ENCODE peak calls at places on chromosomes 7 and 10, in four cellular contexts. One of them, this sample, is unnamed. For H3K36me3, the result is how much of the 10 kb centered on the place peaks cover.

GRCh38 chr7:65438593-65438992 is 64.9 kb downstream of the ZNF92 start:
- DNase-seq in bronchial epithelial cell: peak
- DNase-seq in lower lobe of right lung: no peak
- DNase-seq in transverse colon: no peak
- DNase-seq in this sample: no peak

GRCh38 chr7:102306916-102307677 is 20.4 kb downstream of the SH2B2 start:
- DNase-seq in bronchial epithelial cell: peak
- DNase-seq in transverse colon: peak
- DNase-seq in lower lobe of right lung: peak
- DNase-seq in this sample: peak

GRCh38 chr10:61974611-61975010 is 73.1 kb downstream of the ARID5B start:
- DNase-seq in bronchial epithelial cell: no peak
- DNase-seq in lower lobe of right lung: no peak
- DNase-seq in transverse colon: peak
- DNase-seq in this sample: no peak

GRCh38 chr7:81769891-81770818 is at the start of gene HGF:
- DNase-seq in transverse colon: peak
- DNase-seq in bronchial epithelial cell: no peak
- DNase-seq in lower lobe of right lung: peak
- DNase-seq in this sample: peak

GRCh38 chr7:83492802-83493201 is 156.1 kb downstream of the SEMA3E start:
- DNase-seq in transverse colon: no peak
- DNase-seq in bronchial epithelial cell: no peak
- DNase-seq in lower lobe of right lung: no peak
- DNase-seq in this sample: no peak

GRCh38 chr7:103113164-103113563 is 35.7 kb downstream of the NAPEPLD start:
- DNase-seq in bronchial epithelial cell: peak
- DNase-seq in lower lobe of right lung: no peak
- DNase-seq in transverse colon: no peak
- DNase-seq in this sample: no peak

GRCh38 chr7:135644154-135644553 is 18.2 kb upstream of the STMP1 start:
- DNase-seq in lower lobe of right lung: no peak
- DNase-seq in bronchial epithelial cell: no peak
- DNase-seq in transverse colon: no peak
- DNase-seq in this sample: no peak

GRCh38 chr7:24902276-24902675 is 77.7 kb downstream of the OSBPL3 start:
- DNase-seq in lower lobe of right lung: no peak
- DNase-seq in transverse colon: no peak
- DNase-seq in bronchial epithelial cell: no peak
- DNase-seq in this sample: no peak

GRCh38 chr7:39936786-39937185 is 13.3 kb upstream of the CDK13 start:
- DNase-seq in transverse colon: no peak
- DNase-seq in lower lobe of right lung: no peak
- DNase-seq in bronchial epithelial cell: no peak
- DNase-seq in this sample: no peak

GRCh38 chr10:71835671-71836593 is 15.1 kb downstream of the PSAP start:
- DNase-seq in transverse colon: peak
- DNase-seq in lower lobe of right lung: no peak
- DNase-seq in bronchial epithelial cell: no peak
- DNase-seq in this sample: peak

GRCh38 chr7:110317699-110318265 is 773.1 kb upstream of the LRRN3 start:
- DNase-seq in lower lobe of right lung: no peak
- DNase-seq in transverse colon: no peak
- DNase-seq in bronchial epithelial cell: peak
- DNase-seq in this sample: no peak

GRCh38 chr10:98415710-98416077 is 712 bp upstream of the PYROXD2 start:
- DNase-seq in transverse colon: no peak
- DNase-seq in bronchial epithelial cell: no peak
- DNase-seq in lower lobe of right lung: no peak
- DNase-seq in this sample: no peak
- H3K36me3 ChIP-seq in transverse colon: under half
- H3K36me3 ChIP-seq in bronchial epithelial cell: under half
- H3K36me3 ChIP-seq in lower lobe of right lung: half or more
- H3K36me3 ChIP-seq in this sample: under half

GRCh38 chr7:17136156-17136555 is 162.3 kb upstream of the AHR start:
- DNase-seq in transverse colon: no peak
- DNase-seq in bronchial epithelial cell: no peak
- DNase-seq in lower lobe of right lung: no peak
- DNase-seq in this sample: no peak
- H3K36me3 ChIP-seq in transverse colon: under half
- H3K36me3 ChIP-seq in bronchial epithelial cell: under half
- H3K36me3 ChIP-seq in lower lobe of right lung: under half
- H3K36me3 ChIP-seq in this sample: under half

DNA sequence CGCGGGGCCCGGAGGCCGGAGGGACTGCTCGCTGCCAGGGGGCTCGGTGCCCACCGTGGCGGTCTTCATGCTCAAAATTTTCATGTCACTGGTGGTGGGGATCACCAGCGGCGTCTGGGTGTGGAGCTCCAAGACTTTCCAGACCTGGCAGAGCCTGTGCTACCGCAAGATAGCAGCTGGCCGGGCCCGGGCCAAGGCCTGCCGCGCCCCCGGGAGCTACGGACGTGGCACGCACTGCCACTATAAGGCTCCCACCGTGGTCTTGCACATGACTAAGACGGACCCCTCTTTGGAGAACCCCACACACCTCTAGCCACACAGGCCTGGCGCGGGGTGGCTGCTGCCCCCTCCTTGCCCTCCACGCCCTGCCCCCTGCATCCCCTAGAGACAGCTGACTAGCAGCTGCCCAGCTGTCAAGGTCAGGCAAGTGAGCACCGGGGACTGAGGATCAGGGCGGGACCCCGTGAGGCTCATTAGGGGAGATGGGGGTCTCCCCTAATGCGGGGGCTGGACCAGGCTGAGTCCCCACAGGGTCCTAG is 2.0 kb downstream of the FZD9 start:
- DNase-seq in transverse colon: no peak
- DNase-seq in lower lobe of right lung: no peak
- DNase-seq in bronchial epithelial cell: no peak
- DNase-seq in this sample: no peak
- H3K36me3 ChIP-seq in transverse colon: under half
- H3K36me3 ChIP-seq in lower lobe of right lung: under half
- H3K36me3 ChIP-seq in bronchial epithelial cell: under half
- H3K36me3 ChIP-seq in this sample: under half

DNA sequence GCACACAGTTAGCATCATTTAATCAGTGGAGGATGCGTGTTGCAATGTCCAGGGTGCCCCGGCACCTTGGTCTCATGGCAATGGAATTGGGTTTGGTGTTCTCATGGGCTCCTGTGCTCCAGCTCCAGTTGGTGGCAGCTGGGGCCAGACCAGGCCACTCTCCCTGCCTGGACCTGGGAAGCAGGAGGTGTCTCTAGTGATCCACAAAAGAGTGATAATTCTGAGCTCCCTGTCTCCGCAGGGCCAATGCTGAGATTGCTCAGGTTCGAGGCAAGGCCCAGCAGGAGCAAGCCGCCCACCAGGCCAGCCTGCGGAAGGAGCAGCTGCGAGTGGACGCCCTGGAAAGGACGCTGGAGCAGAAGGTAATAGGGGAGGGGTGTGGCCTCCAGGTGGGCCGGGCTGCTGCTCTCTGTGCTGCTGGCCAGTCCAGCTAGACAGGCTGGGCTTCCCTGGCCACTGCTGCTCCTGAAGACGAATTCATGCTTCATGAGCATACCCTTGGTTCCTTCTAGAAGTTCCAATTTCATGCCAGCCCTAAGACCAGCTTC is 21.7 kb upstream of the BTBD16 start:
- DNase-seq in lower lobe of right lung: no peak
- DNase-seq in bronchial epithelial cell: no peak
- DNase-seq in transverse colon: no peak
- DNase-seq in this sample: no peak
- H3K36me3 ChIP-seq in lower lobe of right lung: half or more
- H3K36me3 ChIP-seq in bronchial epithelial cell: under half
- H3K36me3 ChIP-seq in transverse colon: under half
- H3K36me3 ChIP-seq in this sample: under half

GRCh38 chr7:139631520-139632031 is 108.1 kb downstream of the CLEC2L start:
- DNase-seq in lower lobe of right lung: no peak
- DNase-seq in bronchial epithelial cell: no peak
- DNase-seq in transverse colon: no peak
- DNase-seq in this sample: no peak
- H3K36me3 ChIP-seq in lower lobe of right lung: half or more
- H3K36me3 ChIP-seq in bronchial epithelial cell: under half
- H3K36me3 ChIP-seq in transverse colon: under half
- H3K36me3 ChIP-seq in this sample: under half

DNA sequence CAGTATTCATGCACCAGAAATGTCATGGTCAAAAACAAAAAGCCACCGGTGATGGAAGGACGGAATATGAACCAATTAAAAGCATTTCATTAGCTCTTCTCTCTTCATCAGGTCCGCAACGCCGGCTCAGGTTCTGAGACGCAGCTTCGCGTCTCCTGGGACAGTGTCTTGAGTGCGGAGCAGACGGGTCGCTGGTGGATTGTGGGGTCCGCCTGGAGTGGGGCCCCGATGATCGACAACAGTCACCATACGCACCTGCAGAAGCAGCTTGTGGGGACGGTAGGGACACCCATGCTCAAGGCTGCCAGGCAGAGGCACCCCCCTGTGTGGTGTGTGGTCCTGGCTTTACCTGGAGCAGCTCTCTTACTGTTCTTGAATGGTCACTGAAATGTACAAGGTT is 13.4 kb downstream of the NOM1 start:
- DNase-seq in transverse colon: no peak
- DNase-seq in bronchial epithelial cell: no peak
- DNase-seq in lower lobe of right lung: no peak
- DNase-seq in this sample: peak
- H3K36me3 ChIP-seq in transverse colon: half or more
- H3K36me3 ChIP-seq in bronchial epithelial cell: under half
- H3K36me3 ChIP-seq in lower lobe of right lung: half or more
- H3K36me3 ChIP-seq in this sample: under half

GRCh38 chr10:1084011-1084950 is 28.1 kb downstream of the WDR37 start:
- DNase-seq in bronchial epithelial cell: no peak
- DNase-seq in transverse colon: no peak
- DNase-seq in lower lobe of right lung: no peak
- DNase-seq in this sample: no peak
- H3K36me3 ChIP-seq in bronchial epithelial cell: under half
- H3K36me3 ChIP-seq in transverse colon: half or more
- H3K36me3 ChIP-seq in lower lobe of right lung: half or more
- H3K36me3 ChIP-seq in this sample: under half

DNA sequence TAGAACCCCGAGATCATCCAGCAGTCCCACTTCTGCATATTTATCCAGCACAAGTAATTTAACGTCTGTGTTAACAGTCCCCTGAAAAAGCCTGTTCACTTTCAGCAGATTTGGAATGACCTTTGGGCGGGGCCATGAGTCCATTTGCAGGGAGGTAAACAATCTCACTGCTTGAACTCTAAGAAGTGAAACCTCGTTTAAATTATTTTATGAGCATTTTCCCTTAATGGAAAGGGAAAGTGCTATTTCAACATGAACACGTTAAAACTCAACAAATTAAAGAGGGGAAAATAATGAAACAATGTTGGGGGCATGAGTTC is 282.8 kb downstream of the GATA3 start:
- DNase-seq in lower lobe of right lung: no peak
- DNase-seq in bronchial epithelial cell: no peak
- DNase-seq in transverse colon: no peak
- DNase-seq in this sample: no peak
- H3K36me3 ChIP-seq in lower lobe of right lung: under half
- H3K36me3 ChIP-seq in bronchial epithelial cell: under half
- H3K36me3 ChIP-seq in transverse colon: under half
- H3K36me3 ChIP-seq in this sample: under half

DNA sequence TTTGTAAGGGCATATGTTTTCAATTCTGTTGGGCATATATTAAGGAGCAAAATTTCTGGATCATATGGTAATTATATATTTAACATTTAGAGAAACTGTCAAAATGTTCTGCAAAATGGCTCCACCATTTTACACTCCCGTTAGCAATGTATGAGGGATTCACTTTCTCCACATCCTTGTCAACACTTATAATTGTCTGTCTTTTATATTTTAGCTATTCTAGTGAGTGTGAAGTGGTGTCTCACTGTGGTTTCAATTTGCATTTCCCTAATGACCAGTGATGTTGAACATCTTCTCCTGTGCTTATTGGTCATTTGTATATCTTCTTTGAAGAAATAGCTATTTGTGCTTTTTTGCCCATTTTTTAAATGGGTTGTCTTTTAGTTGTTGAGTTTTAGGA is 8.1 kb upstream of the KLHDC10 start:
- DNase-seq in lower lobe of right lung: no peak
- DNase-seq in transverse colon: no peak
- DNase-seq in bronchial epithelial cell: no peak
- DNase-seq in this sample: no peak
- H3K36me3 ChIP-seq in lower lobe of right lung: under half
- H3K36me3 ChIP-seq in transverse colon: under half
- H3K36me3 ChIP-seq in bronchial epithelial cell: under half
- H3K36me3 ChIP-seq in this sample: under half

DNA sequence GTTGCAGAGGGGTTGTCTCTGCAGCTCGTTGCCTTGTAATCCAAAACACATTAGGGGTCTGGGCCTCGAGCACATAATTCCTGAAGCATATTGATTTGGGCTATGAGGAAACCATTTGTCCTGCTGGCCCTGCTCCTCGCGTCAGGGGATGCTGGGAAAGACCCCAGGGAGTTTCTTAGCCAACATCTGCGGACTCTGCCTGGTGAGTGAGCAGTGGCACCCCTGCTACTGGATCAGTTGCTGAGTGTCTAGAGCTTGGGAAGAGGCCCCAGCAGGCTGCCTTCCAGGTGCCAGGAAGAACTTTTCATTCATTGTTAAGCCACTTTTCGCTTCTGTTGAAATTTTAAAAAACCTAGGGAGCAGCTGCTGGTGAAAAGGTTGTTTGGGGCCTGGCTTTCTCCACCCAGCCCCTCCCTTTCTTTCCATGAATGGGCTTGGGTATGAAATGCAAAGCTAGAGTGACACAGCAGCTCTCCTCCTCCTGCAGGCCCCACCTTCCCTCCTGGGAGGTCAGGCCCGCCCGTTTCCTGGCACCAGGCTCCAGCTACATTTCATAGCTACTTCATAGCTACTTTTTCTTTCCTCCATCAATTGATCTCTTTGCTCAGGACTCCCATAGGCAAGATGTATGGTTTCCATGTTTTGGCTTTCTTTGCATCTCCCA is 26.8 kb downstream of the TACR2 start:
- DNase-seq in bronchial epithelial cell: peak
- DNase-seq in lower lobe of right lung: no peak
- DNase-seq in transverse colon: no peak
- DNase-seq in this sample: no peak
- H3K36me3 ChIP-seq in bronchial epithelial cell: under half
- H3K36me3 ChIP-seq in lower lobe of right lung: half or more
- H3K36me3 ChIP-seq in transverse colon: under half
- H3K36me3 ChIP-seq in this sample: under half